ENCODE peak calls at places on chromosomes 2 and 18, in four cellular contexts. One of them, this sample, is unnamed.

GRCh38 chr2:127083819-127084503 is 23.0 kb downstream of the BIN1 start:
- DNase-seq in hepatic stellate cell: peak
- DNase-seq in nucleus accumbens: no peak
- DNase-seq in mucosa of descending colon: no peak
- DNase-seq in this sample: peak

GRCh38 chr2:39730685-39731302 is 48.3 kb downstream of the THUMPD2 start:
- DNase-seq in nucleus accumbens: no peak
- DNase-seq in mucosa of descending colon: no peak
- DNase-seq in hepatic stellate cell: peak
- DNase-seq in this sample: no peak

GRCh38 chr2:20592106-20593071 is 58.5 kb downstream of the HS1BP3 start:
- DNase-seq in nucleus accumbens: no peak
- DNase-seq in mucosa of descending colon: no peak
- DNase-seq in hepatic stellate cell: no peak
- DNase-seq in this sample: no peak

GRCh38 chr18:961644-962355 is 57.1 kb downstream of the ADCYAP1 start:
- DNase-seq in mucosa of descending colon: no peak
- DNase-seq in hepatic stellate cell: peak
- DNase-seq in nucleus accumbens: no peak
- DNase-seq in this sample: peak

GRCh38 chr2:217150236-217150635 is 290.4 kb upstream of the TNP1 start:
- DNase-seq in hepatic stellate cell: no peak
- DNase-seq in mucosa of descending colon: no peak
- DNase-seq in nucleus accumbens: no peak
- DNase-seq in this sample: no peak

GRCh38 chr2:163155279-163155883 is 316.8 kb upstream of the KCNH7 start:
- DNase-seq in hepatic stellate cell: no peak
- DNase-seq in nucleus accumbens: no peak
- DNase-seq in mucosa of descending colon: no peak
- DNase-seq in this sample: no peak

GRCh38 chr2:172215172-172215935 is 112.7 kb upstream of the DLX2 start:
- DNase-seq in hepatic stellate cell: no peak
- DNase-seq in nucleus accumbens: no peak
- DNase-seq in mucosa of descending colon: no peak
- DNase-seq in this sample: no peak

GRCh38 chr2:26612522-26613240 is 28.5 kb downstream of the CIB4 start:
- DNase-seq in nucleus accumbens: no peak
- DNase-seq in mucosa of descending colon: peak
- DNase-seq in hepatic stellate cell: no peak
- DNase-seq in this sample: no peak

GRCh38 chr18:79434611-79435010 is 38.9 kb downstream of the NFATC1 start:
- DNase-seq in hepatic stellate cell: no peak
- DNase-seq in nucleus accumbens: no peak
- DNase-seq in mucosa of descending colon: no peak
- DNase-seq in this sample: no peak

GRCh38 chr2:160407393-160408204 is 86.0 kb downstream of the RBMS1 start:
- DNase-seq in hepatic stellate cell: peak
- DNase-seq in mucosa of descending colon: peak
- DNase-seq in nucleus accumbens: no peak
- DNase-seq in this sample: peak

This sample was measured in pancreas.